ENCODE peak calls at places on chromosomes 13 and 19, in seven cellular contexts. One of them, this sample, is unnamed.

GRCh38 chr13:33543089-33543459 is 257.5 kb upstream of the STARD13 start:
- DNase-seq in neuronal stem cell: no peak
- DNase-seq in mesendoderm: no peak
- DNase-seq in H9: no peak
- DNase-seq in IMR-90: no peak
- DNase-seq in H1: peak
- DNase-seq in mesenchymal stem cell: no peak
- DNase-seq in this sample: no peak

GRCh38 chr13:112424098-112424497 is 47.9 kb downstream of the SPACA7 start:
- DNase-seq in neuronal stem cell: no peak
- DNase-seq in mesendoderm: no peak
- DNase-seq in H9: no peak
- DNase-seq in IMR-90: no peak
- DNase-seq in H1: no peak
- DNase-seq in mesenchymal stem cell: no peak
- DNase-seq in this sample: no peak

GRCh38 chr13:58893396-58893795 is 1261.9 kb downstream of the PCDH17 start:
- DNase-seq in neuronal stem cell: no peak
- DNase-seq in mesendoderm: no peak
- DNase-seq in H9: no peak
- DNase-seq in IMR-90: no peak
- DNase-seq in H1: no peak
- DNase-seq in mesenchymal stem cell: no peak
- DNase-seq in this sample: no peak

GRCh38 chr19:42282810-42283247 is 13.8 kb downstream of the CIC start:
- DNase-seq in neuronal stem cell: no peak
- DNase-seq in mesendoderm: no peak
- DNase-seq in H9: no peak
- DNase-seq in IMR-90: no peak
- DNase-seq in H1: no peak
- DNase-seq in mesenchymal stem cell: no peak
- DNase-seq in this sample: no peak

GRCh38 chr13:39364797-39365468 is 238.1 kb downstream of the LHFPL6 start:
- DNase-seq in neuronal stem cell: no peak
- DNase-seq in mesendoderm: peak
- DNase-seq in H9: no peak
- DNase-seq in IMR-90: peak
- DNase-seq in H1: no peak
- DNase-seq in mesenchymal stem cell: peak
- DNase-seq in this sample: peak

GRCh38 chr19:32828643-32829344 is 40.8 kb downstream of the SLC7A9 start:
- DNase-seq in neuronal stem cell: no peak
- DNase-seq in mesendoderm: no peak
- DNase-seq in H9: no peak
- DNase-seq in IMR-90: no peak
- DNase-seq in H1: no peak
- DNase-seq in mesenchymal stem cell: no peak
- DNase-seq in this sample: no peak

GRCh38 chr19:29851769-29852521 is 40.2 kb downstream of the CCNE1 start:
- DNase-seq in neuronal stem cell: no peak
- DNase-seq in mesendoderm: no peak
- DNase-seq in H9: no peak
- DNase-seq in IMR-90: no peak
- DNase-seq in H1: no peak
- DNase-seq in mesenchymal stem cell: no peak
- DNase-seq in this sample: no peak

GRCh38 chr13:24511824-24512207 is 762 bp downstream of the PARP4 start:
- DNase-seq in neuronal stem cell: no peak
- DNase-seq in mesendoderm: no peak
- DNase-seq in H9: no peak
- DNase-seq in IMR-90: no peak
- DNase-seq in H1: no peak
- DNase-seq in mesenchymal stem cell: no peak
- DNase-seq in this sample: no peak

GRCh38 chr13:31365630-31366029 is 165.9 kb downstream of the B3GLCT start:
- DNase-seq in neuronal stem cell: no peak
- DNase-seq in mesendoderm: no peak
- DNase-seq in H9: no peak
- DNase-seq in IMR-90: no peak
- DNase-seq in H1: no peak
- DNase-seq in mesenchymal stem cell: no peak
- DNase-seq in this sample: no peak

GRCh38 chr19:56088454-56089215 is 32.5 kb downstream of the ZNF787 start:
- DNase-seq in neuronal stem cell: no peak
- DNase-seq in mesendoderm: no peak
- DNase-seq in H9: no peak
- DNase-seq in IMR-90: no peak
- DNase-seq in H1: no peak
- DNase-seq in mesenchymal stem cell: no peak
- DNase-seq in this sample: no peak

GRCh38 chr19:41307954-41308449 is 2.0 kb upstream of the CCDC97 start:
- DNase-seq in neuronal stem cell: no peak
- DNase-seq in mesendoderm: no peak
- DNase-seq in H9: no peak
- DNase-seq in IMR-90: no peak
- DNase-seq in H1: no peak
- DNase-seq in mesenchymal stem cell: no peak
- DNase-seq in this sample: no peak

GRCh38 chr13:51066091-51066831 is 44.8 kb downstream of the C13orf42 start:
- DNase-seq in neuronal stem cell: no peak
- DNase-seq in mesendoderm: no peak
- DNase-seq in H9: no peak
- DNase-seq in IMR-90: peak
- DNase-seq in H1: no peak
- DNase-seq in mesenchymal stem cell: peak
- DNase-seq in this sample: peak

GRCh38 chr19:44401108-44401786 is at the start of gene ZNF285:
- DNase-seq in neuronal stem cell: peak
- DNase-seq in mesendoderm: peak
- DNase-seq in H9: peak
- DNase-seq in IMR-90: peak
- DNase-seq in H1: peak
- DNase-seq in mesenchymal stem cell: peak
- DNase-seq in this sample: peak

GRCh38 chr19:40273469-40274360 is 11.4 kb downstream of the AKT2 start:
- DNase-seq in neuronal stem cell: no peak
- DNase-seq in mesendoderm: no peak
- DNase-seq in H9: no peak
- DNase-seq in IMR-90: no peak
- DNase-seq in H1: no peak
- DNase-seq in mesenchymal stem cell: no peak
- DNase-seq in this sample: no peak

GRCh38 chr19:40270362-40271089 is 14.6 kb downstream of the AKT2 start:
- DNase-seq in neuronal stem cell: no peak
- DNase-seq in mesendoderm: peak
- DNase-seq in H9: peak
- DNase-seq in IMR-90: no peak
- DNase-seq in H1: no peak
- DNase-seq in mesenchymal stem cell: no peak
- DNase-seq in this sample: no peak

GRCh38 chr19:40271706-40272105 is 13.4 kb downstream of the AKT2 start:
- DNase-seq in neuronal stem cell: no peak
- DNase-seq in mesendoderm: no peak
- DNase-seq in H9: no peak
- DNase-seq in IMR-90: no peak
- DNase-seq in H1: no peak
- DNase-seq in mesenchymal stem cell: no peak
- DNase-seq in this sample: no peak

GRCh38 chr19:40274585-40275544 is 10.3 kb downstream of the AKT2 start:
- DNase-seq in neuronal stem cell: no peak
- DNase-seq in mesendoderm: no peak
- DNase-seq in H9: no peak
- DNase-seq in IMR-90: no peak
- DNase-seq in H1: no peak
- DNase-seq in mesenchymal stem cell: no peak
- DNase-seq in this sample: no peak

DNA sequence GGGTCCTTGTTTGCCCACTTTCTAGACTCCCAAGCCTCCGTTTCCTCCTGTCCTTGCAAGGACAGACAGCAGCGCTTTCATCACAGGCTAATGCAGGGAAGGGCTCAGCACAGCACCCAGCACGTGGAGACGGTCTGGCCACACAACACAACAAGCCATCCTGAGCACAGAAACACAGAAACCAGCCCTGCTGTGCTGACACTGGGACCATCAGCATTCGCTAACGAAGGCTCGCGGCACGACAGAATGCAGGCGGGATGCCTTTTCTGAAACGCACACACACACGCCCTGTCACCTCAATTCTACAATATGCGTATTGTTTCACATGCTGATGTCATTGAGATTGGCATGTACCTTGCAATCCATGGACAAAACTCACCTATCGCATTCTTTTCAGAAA is 12.9 kb downstream of the AKT2 start:
- DNase-seq in neuronal stem cell: no peak
- DNase-seq in mesendoderm: no peak
- DNase-seq in H9: no peak
- DNase-seq in IMR-90: no peak
- DNase-seq in H1: no peak
- DNase-seq in mesenchymal stem cell: no peak
- DNase-seq in this sample: peak
- H2BK120ac ChIP-seq in neuronal stem cell: no peak
- H2BK120ac ChIP-seq in mesendoderm: no peak
- H2BK120ac ChIP-seq in H9: no peak
- H2BK120ac ChIP-seq in IMR-90: no peak
- H2BK120ac ChIP-seq in H1: no peak
- H2BK120ac ChIP-seq in mesenchymal stem cell: no peak
- H2BK120ac ChIP-seq in this sample: no peak

GRCh38 chr13:94400874-94401273 is 78.6 kb downstream of the DCT start:
- DNase-seq in neuronal stem cell: no peak
- DNase-seq in mesendoderm: no peak
- DNase-seq in H9: no peak
- DNase-seq in IMR-90: no peak
- DNase-seq in H1: no peak
- DNase-seq in mesenchymal stem cell: no peak
- DNase-seq in this sample: no peak
- H2BK120ac ChIP-seq in neuronal stem cell: no peak
- H2BK120ac ChIP-seq in mesendoderm: no peak
- H2BK120ac ChIP-seq in H9: no peak
- H2BK120ac ChIP-seq in IMR-90: no peak
- H2BK120ac ChIP-seq in H1: no peak
- H2BK120ac ChIP-seq in mesenchymal stem cell: no peak
- H2BK120ac ChIP-seq in this sample: no peak

GRCh38 chr13:23383151-23383550 is 50.4 kb downstream of the SACS start:
- DNase-seq in neuronal stem cell: no peak
- DNase-seq in mesendoderm: no peak
- DNase-seq in H9: no peak
- DNase-seq in IMR-90: no peak
- DNase-seq in H1: no peak
- DNase-seq in mesenchymal stem cell: no peak
- DNase-seq in this sample: no peak
- H2BK120ac ChIP-seq in neuronal stem cell: no peak
- H2BK120ac ChIP-seq in mesendoderm: no peak
- H2BK120ac ChIP-seq in H9: no peak
- H2BK120ac ChIP-seq in IMR-90: peak
- H2BK120ac ChIP-seq in H1: no peak
- H2BK120ac ChIP-seq in mesenchymal stem cell: no peak
- H2BK120ac ChIP-seq in this sample: no peak

GRCh38 chr13:66264976-66265375 is 965.2 kb downstream of the PCDH9 start:
- DNase-seq in neuronal stem cell: no peak
- DNase-seq in mesendoderm: no peak
- DNase-seq in H9: no peak
- DNase-seq in IMR-90: peak
- DNase-seq in H1: no peak
- DNase-seq in mesenchymal stem cell: no peak
- DNase-seq in this sample: no peak

GRCh38 chr13:66266348-66266747 is 963.8 kb downstream of the PCDH9 start:
- DNase-seq in neuronal stem cell: no peak
- DNase-seq in mesendoderm: no peak
- DNase-seq in H9: no peak
- DNase-seq in IMR-90: no peak
- DNase-seq in H1: no peak
- DNase-seq in mesenchymal stem cell: no peak
- DNase-seq in this sample: no peak

GRCh38 chr13:66262330-66262729 is 967.8 kb downstream of the PCDH9 start:
- DNase-seq in neuronal stem cell: no peak
- DNase-seq in mesendoderm: no peak
- DNase-seq in H9: no peak
- DNase-seq in IMR-90: no peak
- DNase-seq in H1: no peak
- DNase-seq in mesenchymal stem cell: no peak
- DNase-seq in this sample: no peak

GRCh38 chr13:66265446-66265845 is 964.7 kb downstream of the PCDH9 start:
- DNase-seq in neuronal stem cell: no peak
- DNase-seq in mesendoderm: peak
- DNase-seq in H9: no peak
- DNase-seq in IMR-90: peak
- DNase-seq in H1: no peak
- DNase-seq in mesenchymal stem cell: no peak
- DNase-seq in this sample: no peak

DNA sequence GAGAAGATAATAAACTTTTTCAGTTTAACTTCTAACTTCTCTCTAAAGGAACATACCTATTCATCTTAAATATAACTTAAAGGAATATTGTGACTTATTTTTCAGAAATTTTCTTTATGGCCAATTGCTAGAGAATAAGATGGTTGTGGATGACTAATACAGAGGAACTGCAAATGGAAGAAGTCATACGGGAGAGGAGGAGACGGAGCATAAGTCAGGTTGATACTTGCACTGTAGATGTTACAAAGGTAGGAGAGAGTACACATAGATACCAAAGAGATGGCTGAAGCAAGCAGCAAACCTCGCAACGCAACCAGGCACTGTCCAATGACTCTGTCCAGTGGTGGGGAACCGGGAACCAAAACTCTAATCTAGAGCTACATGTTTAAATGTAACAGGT is 963.4 kb downstream of the PCDH9 start:
- DNase-seq in neuronal stem cell: no peak
- DNase-seq in mesendoderm: no peak
- DNase-seq in H9: no peak
- DNase-seq in IMR-90: no peak
- DNase-seq in H1: no peak
- DNase-seq in mesenchymal stem cell: no peak
- DNase-seq in this sample: no peak
- H2BK120ac ChIP-seq in neuronal stem cell: no peak
- H2BK120ac ChIP-seq in mesendoderm: no peak
- H2BK120ac ChIP-seq in H9: no peak
- H2BK120ac ChIP-seq in IMR-90: no peak
- H2BK120ac ChIP-seq in H1: no peak
- H2BK120ac ChIP-seq in mesenchymal stem cell: no peak
- H2BK120ac ChIP-seq in this sample: no peak